ENCODE peak calls at places on chromosome 10, in six cellular contexts. R is naive thymus-derived CD8-positive, alpha-beta T cell; W is T-helper 9 cell; A is KBM-7; V is right atrium auricular region; Q is uterus. S is an unnamed sample.

GRCh38 chr10:8513155-8514147 is 459.0 kb downstream of the GATA3 start:
- DNase-seq in Q (no peak), V (no peak), W (no peak), R (no peak), A (no peak), S (no peak)

GRCh38 chr10:26441491-26442214 is 3.5 kb downstream of the APBB1IP start:
- DNase-seq in W (peak), R (no peak), Q (no peak), A (no peak), V (no peak), S (no peak)

GRCh38 chr10:3838723-3839437 is 53.9 kb upstream of the KLF6 start:
- DNase-seq in R (no peak), W (no peak), V (no peak), Q (no peak), A (peak), S (no peak)

GRCh38 chr10:77251297-77252013 is 386.2 kb downstream of the KCNMA1 start:
- DNase-seq in V (no peak), Q (no peak), W (no peak), A (peak), R (no peak), S (no peak)

GRCh38 chr10:132249232-132249724 is 58.5 kb downstream of the STK32C start:
- DNase-seq in W (no peak), V (no peak), A (no peak), R (no peak), Q (no peak), S (no peak)

GRCh38 chr10:102678842-102679289 is 34.6 kb downstream of the TRIM8 start:
- DNase-seq in Q (peak), V (no peak), W (no peak), A (peak), R (no peak), S (peak)

GRCh38 chr10:11024596-11024995 is 6.9 kb downstream of the CELF2 start:
- DNase-seq in V (no peak), W (no peak), A (no peak), Q (no peak), R (no peak), S (no peak)

GRCh38 chr10:85655394-85655793 is 711.2 kb downstream of the GRID1 start:
- DNase-seq in R (no peak), Q (no peak), W (no peak), A (no peak), V (no peak), S (no peak)

GRCh38 chr10:34713875-34714274 is 101.2 kb downstream of the PARD3 start:
- DNase-seq in R (no peak), W (no peak), V (no peak), A (no peak), Q (no peak), S (no peak)

GRCh38 chr10:25683291-25683690 is 250.7 kb upstream of the MYO3A start:
- DNase-seq in Q (no peak), A (no peak), W (no peak), R (no peak), V (no peak), S (no peak)

GRCh38 chr10:49324711-49325110 is 25.7 kb downstream of the C10orf71 start:
- DNase-seq in V (peak), W (no peak), R (no peak), Q (no peak), A (no peak), S (no peak)

S was measured in left cardiac atrium.